ENCODE peak calls at places on chromosomes 5 and 9, in six cellular contexts. One of them, this sample, is unnamed.

GRCh38 chr5:69024241-69024651 is 69.6 kb upstream of the SLC30A5 start:
- DNase-seq in stimulated activated CD4-positive, alpha-beta T cell treated with anti-CD3 and anti-CD28 coated beads, Interleukin-15, amount 100 ng/mL, for 24 hours: peak
- DNase-seq in GM23248: peak
- DNase-seq in stimulated activated CD8-positive, alpha-beta memory T cell treated with anti-CD3 and anti-CD28 coated beads, Interleukin-7, amount 100 ng/mL, for 1 hour: no peak
- DNase-seq in neuronal stem cell: peak
- DNase-seq in uterus: no peak
- DNase-seq in this sample: peak

GRCh38 chr5:177495243-177496060 is 2.0 kb downstream of the PDLIM7 start:
- DNase-seq in stimulated activated CD4-positive, alpha-beta T cell treated with anti-CD3 and anti-CD28 coated beads, Interleukin-15, amount 100 ng/mL, for 24 hours: no peak
- DNase-seq in stimulated activated CD8-positive, alpha-beta memory T cell treated with anti-CD3 and anti-CD28 coated beads, Interleukin-7, amount 100 ng/mL, for 1 hour: no peak
- DNase-seq in GM23248: peak
- DNase-seq in neuronal stem cell: peak
- DNase-seq in uterus: peak
- DNase-seq in this sample: peak

GRCh38 chr9:133250741-133251170 is 24.2 kb downstream of the ABO start:
- DNase-seq in GM23248: no peak
- DNase-seq in uterus: no peak
- DNase-seq in stimulated activated CD8-positive, alpha-beta memory T cell treated with anti-CD3 and anti-CD28 coated beads, Interleukin-7, amount 100 ng/mL, for 1 hour: no peak
- DNase-seq in stimulated activated CD4-positive, alpha-beta T cell treated with anti-CD3 and anti-CD28 coated beads, Interleukin-15, amount 100 ng/mL, for 24 hours: no peak
- DNase-seq in neuronal stem cell: no peak
- DNase-seq in this sample: no peak

GRCh38 chr5:39587675-39588074 is 162.9 kb upstream of the DAB2 start:
- DNase-seq in stimulated activated CD4-positive, alpha-beta T cell treated with anti-CD3 and anti-CD28 coated beads, Interleukin-15, amount 100 ng/mL, for 24 hours: no peak
- DNase-seq in stimulated activated CD8-positive, alpha-beta memory T cell treated with anti-CD3 and anti-CD28 coated beads, Interleukin-7, amount 100 ng/mL, for 1 hour: no peak
- DNase-seq in uterus: no peak
- DNase-seq in GM23248: no peak
- DNase-seq in neuronal stem cell: no peak
- DNase-seq in this sample: no peak

GRCh38 chr9:132739705-132740310 is 69.5 kb downstream of the GTF3C4 start:
- DNase-seq in uterus: no peak
- DNase-seq in stimulated activated CD4-positive, alpha-beta T cell treated with anti-CD3 and anti-CD28 coated beads, Interleukin-15, amount 100 ng/mL, for 24 hours: no peak
- DNase-seq in stimulated activated CD8-positive, alpha-beta memory T cell treated with anti-CD3 and anti-CD28 coated beads, Interleukin-7, amount 100 ng/mL, for 1 hour: no peak
- DNase-seq in GM23248: no peak
- DNase-seq in neuronal stem cell: no peak
- DNase-seq in this sample: no peak

GRCh38 chr9:93673844-93674334 is 97.5 kb downstream of the PHF2 start:
- DNase-seq in uterus: peak
- DNase-seq in stimulated activated CD8-positive, alpha-beta memory T cell treated with anti-CD3 and anti-CD28 coated beads, Interleukin-7, amount 100 ng/mL, for 1 hour: no peak
- DNase-seq in neuronal stem cell: no peak
- DNase-seq in stimulated activated CD4-positive, alpha-beta T cell treated with anti-CD3 and anti-CD28 coated beads, Interleukin-15, amount 100 ng/mL, for 24 hours: peak
- DNase-seq in GM23248: no peak
- DNase-seq in this sample: no peak

GRCh38 chr5:400282-401215 is 42.4 kb upstream of the EXOC3 start:
- DNase-seq in stimulated activated CD4-positive, alpha-beta T cell treated with anti-CD3 and anti-CD28 coated beads, Interleukin-15, amount 100 ng/mL, for 24 hours: no peak
- DNase-seq in stimulated activated CD8-positive, alpha-beta memory T cell treated with anti-CD3 and anti-CD28 coated beads, Interleukin-7, amount 100 ng/mL, for 1 hour: no peak
- DNase-seq in neuronal stem cell: no peak
- DNase-seq in uterus: no peak
- DNase-seq in GM23248: peak
- DNase-seq in this sample: peak

GRCh38 chr5:68306361-68307014 is 90.9 kb downstream of the PIK3R1 start:
- DNase-seq in GM23248: no peak
- DNase-seq in stimulated activated CD4-positive, alpha-beta T cell treated with anti-CD3 and anti-CD28 coated beads, Interleukin-15, amount 100 ng/mL, for 24 hours: no peak
- DNase-seq in neuronal stem cell: no peak
- DNase-seq in stimulated activated CD8-positive, alpha-beta memory T cell treated with anti-CD3 and anti-CD28 coated beads, Interleukin-7, amount 100 ng/mL, for 1 hour: no peak
- DNase-seq in uterus: no peak
- DNase-seq in this sample: no peak

GRCh38 chr5:31751620-31752019 is 112.7 kb downstream of the PDZD2 start:
- DNase-seq in neuronal stem cell: no peak
- DNase-seq in uterus: no peak
- DNase-seq in stimulated activated CD8-positive, alpha-beta memory T cell treated with anti-CD3 and anti-CD28 coated beads, Interleukin-7, amount 100 ng/mL, for 1 hour: no peak
- DNase-seq in GM23248: no peak
- DNase-seq in stimulated activated CD4-positive, alpha-beta T cell treated with anti-CD3 and anti-CD28 coated beads, Interleukin-15, amount 100 ng/mL, for 24 hours: no peak
- DNase-seq in this sample: no peak

GRCh38 chr9:109556061-109556460 is 58.0 kb upstream of the PTPN3 start:
- DNase-seq in neuronal stem cell: no peak
- DNase-seq in stimulated activated CD8-positive, alpha-beta memory T cell treated with anti-CD3 and anti-CD28 coated beads, Interleukin-7, amount 100 ng/mL, for 1 hour: no peak
- DNase-seq in GM23248: no peak
- DNase-seq in uterus: no peak
- DNase-seq in stimulated activated CD4-positive, alpha-beta T cell treated with anti-CD3 and anti-CD28 coated beads, Interleukin-15, amount 100 ng/mL, for 24 hours: no peak
- DNase-seq in this sample: no peak

GRCh38 chr9:85522459-85523092 is 219.2 kb downstream of the AGTPBP1 start:
- DNase-seq in GM23248: peak
- DNase-seq in neuronal stem cell: peak
- DNase-seq in stimulated activated CD8-positive, alpha-beta memory T cell treated with anti-CD3 and anti-CD28 coated beads, Interleukin-7, amount 100 ng/mL, for 1 hour: no peak
- DNase-seq in uterus: no peak
- DNase-seq in stimulated activated CD4-positive, alpha-beta T cell treated with anti-CD3 and anti-CD28 coated beads, Interleukin-15, amount 100 ng/mL, for 24 hours: peak
- DNase-seq in this sample: no peak

GRCh38 chr9:76516350-76516749 is 57.4 kb downstream of the GCNT1 start:
- DNase-seq in GM23248: no peak
- DNase-seq in uterus: no peak
- DNase-seq in stimulated activated CD4-positive, alpha-beta T cell treated with anti-CD3 and anti-CD28 coated beads, Interleukin-15, amount 100 ng/mL, for 24 hours: peak
- DNase-seq in stimulated activated CD8-positive, alpha-beta memory T cell treated with anti-CD3 and anti-CD28 coated beads, Interleukin-7, amount 100 ng/mL, for 1 hour: no peak
- DNase-seq in neuronal stem cell: no peak
- DNase-seq in this sample: no peak

GRCh38 chr9:128846680-128847030 is 17.1 kb upstream of the SPOUT1 start:
- DNase-seq in stimulated activated CD8-positive, alpha-beta memory T cell treated with anti-CD3 and anti-CD28 coated beads, Interleukin-7, amount 100 ng/mL, for 1 hour: no peak
- DNase-seq in neuronal stem cell: no peak
- DNase-seq in GM23248: no peak
- DNase-seq in uterus: no peak
- DNase-seq in stimulated activated CD4-positive, alpha-beta T cell treated with anti-CD3 and anti-CD28 coated beads, Interleukin-15, amount 100 ng/mL, for 24 hours: no peak
- DNase-seq in this sample: no peak

GRCh38 chr5:177416334-177416733 is 7.0 kb upstream of the F12 start:
- DNase-seq in neuronal stem cell: no peak
- DNase-seq in stimulated activated CD4-positive, alpha-beta T cell treated with anti-CD3 and anti-CD28 coated beads, Interleukin-15, amount 100 ng/mL, for 24 hours: no peak
- DNase-seq in uterus: peak
- DNase-seq in stimulated activated CD8-positive, alpha-beta memory T cell treated with anti-CD3 and anti-CD28 coated beads, Interleukin-7, amount 100 ng/mL, for 1 hour: no peak
- DNase-seq in GM23248: peak
- DNase-seq in this sample: no peak

GRCh38 chr5:56269216-56269927 is 36.2 kb upstream of the ANKRD55 start:
- DNase-seq in stimulated activated CD4-positive, alpha-beta T cell treated with anti-CD3 and anti-CD28 coated beads, Interleukin-15, amount 100 ng/mL, for 24 hours: peak
- DNase-seq in uterus: peak
- DNase-seq in stimulated activated CD8-positive, alpha-beta memory T cell treated with anti-CD3 and anti-CD28 coated beads, Interleukin-7, amount 100 ng/mL, for 1 hour: no peak
- DNase-seq in neuronal stem cell: no peak
- DNase-seq in GM23248: peak
- DNase-seq in this sample: peak

GRCh38 chr9:95874989-95875304 is 544 bp upstream of the ERCC6L2 start:
- DNase-seq in uterus: peak
- DNase-seq in stimulated activated CD4-positive, alpha-beta T cell treated with anti-CD3 and anti-CD28 coated beads, Interleukin-15, amount 100 ng/mL, for 24 hours: peak
- DNase-seq in GM23248: peak
- DNase-seq in neuronal stem cell: peak
- DNase-seq in stimulated activated CD8-positive, alpha-beta memory T cell treated with anti-CD3 and anti-CD28 coated beads, Interleukin-7, amount 100 ng/mL, for 1 hour: peak
- DNase-seq in this sample: peak

GRCh38 chr5:1235379-1235778 is 10.2 kb downstream of the SLC6A18 start:
- DNase-seq in stimulated activated CD4-positive, alpha-beta T cell treated with anti-CD3 and anti-CD28 coated beads, Interleukin-15, amount 100 ng/mL, for 24 hours: no peak
- DNase-seq in stimulated activated CD8-positive, alpha-beta memory T cell treated with anti-CD3 and anti-CD28 coated beads, Interleukin-7, amount 100 ng/mL, for 1 hour: no peak
- DNase-seq in GM23248: no peak
- DNase-seq in neuronal stem cell: no peak
- DNase-seq in uterus: no peak
- DNase-seq in this sample: peak

GRCh38 chr9:130866474-130866965 is 30.1 kb downstream of the QRFP start:
- DNase-seq in GM23248: peak
- DNase-seq in neuronal stem cell: peak
- DNase-seq in stimulated activated CD4-positive, alpha-beta T cell treated with anti-CD3 and anti-CD28 coated beads, Interleukin-15, amount 100 ng/mL, for 24 hours: peak
- DNase-seq in uterus: peak
- DNase-seq in stimulated activated CD8-positive, alpha-beta memory T cell treated with anti-CD3 and anti-CD28 coated beads, Interleukin-7, amount 100 ng/mL, for 1 hour: no peak
- DNase-seq in this sample: peak

GRCh38 chr9:131167146-131167692 is 41.8 kb downstream of the NUP214 start:
- DNase-seq in uterus: no peak
- DNase-seq in GM23248: peak
- DNase-seq in stimulated activated CD4-positive, alpha-beta T cell treated with anti-CD3 and anti-CD28 coated beads, Interleukin-15, amount 100 ng/mL, for 24 hours: no peak
- DNase-seq in stimulated activated CD8-positive, alpha-beta memory T cell treated with anti-CD3 and anti-CD28 coated beads, Interleukin-7, amount 100 ng/mL, for 1 hour: no peak
- DNase-seq in neuronal stem cell: no peak
- DNase-seq in this sample: no peak

GRCh38 chr9:74035786-74036185 is 461.3 kb upstream of the RORB start:
- DNase-seq in uterus: no peak
- DNase-seq in stimulated activated CD4-positive, alpha-beta T cell treated with anti-CD3 and anti-CD28 coated beads, Interleukin-15, amount 100 ng/mL, for 24 hours: no peak
- DNase-seq in GM23248: no peak
- DNase-seq in stimulated activated CD8-positive, alpha-beta memory T cell treated with anti-CD3 and anti-CD28 coated beads, Interleukin-7, amount 100 ng/mL, for 1 hour: no peak
- DNase-seq in neuronal stem cell: no peak
- DNase-seq in this sample: no peak

GRCh38 chr5:118311103-118311502 is 677.2 kb downstream of the DTWD2 start:
- DNase-seq in uterus: no peak
- DNase-seq in stimulated activated CD8-positive, alpha-beta memory T cell treated with anti-CD3 and anti-CD28 coated beads, Interleukin-7, amount 100 ng/mL, for 1 hour: no peak
- DNase-seq in stimulated activated CD4-positive, alpha-beta T cell treated with anti-CD3 and anti-CD28 coated beads, Interleukin-15, amount 100 ng/mL, for 24 hours: no peak
- DNase-seq in neuronal stem cell: no peak
- DNase-seq in GM23248: no peak
- DNase-seq in this sample: no peak

GRCh38 chr9:132069046-132069898 is 10.4 kb downstream of the MED27 start:
- DNase-seq in stimulated activated CD8-positive, alpha-beta memory T cell treated with anti-CD3 and anti-CD28 coated beads, Interleukin-7, amount 100 ng/mL, for 1 hour: no peak
- DNase-seq in neuronal stem cell: no peak
- DNase-seq in uterus: no peak
- DNase-seq in stimulated activated CD4-positive, alpha-beta T cell treated with anti-CD3 and anti-CD28 coated beads, Interleukin-15, amount 100 ng/mL, for 24 hours: no peak
- DNase-seq in GM23248: peak
- DNase-seq in this sample: no peak

GRCh38 chr5:138778234-138778633 is 25.0 kb downstream of the CTNNA1 start:
- DNase-seq in neuronal stem cell: no peak
- DNase-seq in GM23248: no peak
- DNase-seq in stimulated activated CD8-positive, alpha-beta memory T cell treated with anti-CD3 and anti-CD28 coated beads, Interleukin-7, amount 100 ng/mL, for 1 hour: no peak
- DNase-seq in stimulated activated CD4-positive, alpha-beta T cell treated with anti-CD3 and anti-CD28 coated beads, Interleukin-15, amount 100 ng/mL, for 24 hours: no peak
- DNase-seq in uterus: no peak
- DNase-seq in this sample: no peak

GRCh38 chr5:56951946-56952691 is at the start of gene MIER3:
- DNase-seq in stimulated activated CD8-positive, alpha-beta memory T cell treated with anti-CD3 and anti-CD28 coated beads, Interleukin-7, amount 100 ng/mL, for 1 hour: peak
- DNase-seq in uterus: peak
- DNase-seq in neuronal stem cell: peak
- DNase-seq in stimulated activated CD4-positive, alpha-beta T cell treated with anti-CD3 and anti-CD28 coated beads, Interleukin-15, amount 100 ng/mL, for 24 hours: peak
- DNase-seq in GM23248: peak
- DNase-seq in this sample: peak

GRCh38 chr5:119032653-119033052 is 38.2 kb upstream of the DMXL1 start:
- DNase-seq in neuronal stem cell: no peak
- DNase-seq in stimulated activated CD8-positive, alpha-beta memory T cell treated with anti-CD3 and anti-CD28 coated beads, Interleukin-7, amount 100 ng/mL, for 1 hour: no peak
- DNase-seq in uterus: no peak
- DNase-seq in stimulated activated CD4-positive, alpha-beta T cell treated with anti-CD3 and anti-CD28 coated beads, Interleukin-15, amount 100 ng/mL, for 24 hours: no peak
- DNase-seq in GM23248: no peak
- DNase-seq in this sample: no peak

GRCh38 chr5:44246986-44247385 is 142.2 kb downstream of the FGF10 start:
- DNase-seq in stimulated activated CD4-positive, alpha-beta T cell treated with anti-CD3 and anti-CD28 coated beads, Interleukin-15, amount 100 ng/mL, for 24 hours: no peak
- DNase-seq in uterus: no peak
- DNase-seq in GM23248: peak
- DNase-seq in stimulated activated CD8-positive, alpha-beta memory T cell treated with anti-CD3 and anti-CD28 coated beads, Interleukin-7, amount 100 ng/mL, for 1 hour: no peak
- DNase-seq in neuronal stem cell: no peak
- DNase-seq in this sample: no peak

GRCh38 chr9:78132688-78133033 is 101.0 kb upstream of the GNAQ start:
- DNase-seq in uterus: no peak
- DNase-seq in stimulated activated CD4-positive, alpha-beta T cell treated with anti-CD3 and anti-CD28 coated beads, Interleukin-15, amount 100 ng/mL, for 24 hours: no peak
- DNase-seq in GM23248: no peak
- DNase-seq in stimulated activated CD8-positive, alpha-beta memory T cell treated with anti-CD3 and anti-CD28 coated beads, Interleukin-7, amount 100 ng/mL, for 1 hour: no peak
- DNase-seq in neuronal stem cell: no peak
- DNase-seq in this sample: peak

GRCh38 chr5:99061299-99061698 is 132.5 kb upstream of the CHD1 start:
- DNase-seq in stimulated activated CD4-positive, alpha-beta T cell treated with anti-CD3 and anti-CD28 coated beads, Interleukin-15, amount 100 ng/mL, for 24 hours: no peak
- DNase-seq in uterus: no peak
- DNase-seq in stimulated activated CD8-positive, alpha-beta memory T cell treated with anti-CD3 and anti-CD28 coated beads, Interleukin-7, amount 100 ng/mL, for 1 hour: no peak
- DNase-seq in neuronal stem cell: no peak
- DNase-seq in GM23248: peak
- DNase-seq in this sample: no peak

GRCh38 chr5:173204185-173204979 is 30.6 kb downstream of the NKX2-5 start:
- DNase-seq in GM23248: peak
- DNase-seq in neuronal stem cell: no peak
- DNase-seq in stimulated activated CD4-positive, alpha-beta T cell treated with anti-CD3 and anti-CD28 coated beads, Interleukin-15, amount 100 ng/mL, for 24 hours: peak
- DNase-seq in uterus: no peak
- DNase-seq in stimulated activated CD8-positive, alpha-beta memory T cell treated with anti-CD3 and anti-CD28 coated beads, Interleukin-7, amount 100 ng/mL, for 1 hour: no peak
- DNase-seq in this sample: peak

GRCh38 chr5:91048073-91048472 is 335.0 kb downstream of the ARRDC3 start:
- DNase-seq in neuronal stem cell: no peak
- DNase-seq in uterus: no peak
- DNase-seq in stimulated activated CD8-positive, alpha-beta memory T cell treated with anti-CD3 and anti-CD28 coated beads, Interleukin-7, amount 100 ng/mL, for 1 hour: no peak
- DNase-seq in GM23248: no peak
- DNase-seq in stimulated activated CD4-positive, alpha-beta T cell treated with anti-CD3 and anti-CD28 coated beads, Interleukin-15, amount 100 ng/mL, for 24 hours: no peak
- DNase-seq in this sample: no peak

GRCh38 chr9:91391426-91392217 is 29.9 kb upstream of the AUH start:
- DNase-seq in uterus: no peak
- DNase-seq in GM23248: peak
- DNase-seq in stimulated activated CD4-positive, alpha-beta T cell treated with anti-CD3 and anti-CD28 coated beads, Interleukin-15, amount 100 ng/mL, for 24 hours: no peak
- DNase-seq in neuronal stem cell: no peak
- DNase-seq in stimulated activated CD8-positive, alpha-beta memory T cell treated with anti-CD3 and anti-CD28 coated beads, Interleukin-7, amount 100 ng/mL, for 1 hour: no peak
- DNase-seq in this sample: no peak

This sample was measured in OCI-M1.